ENCODE peak calls at places on chromosome 4, in nine cellular contexts. N is T-cell; L is neuronal stem cell; J is T-helper 17 cell; C is activated T-helper 1 cell treated with Interleukin-2 at 50 U/mL for 16 hours; T is WERI-Rb-1; U is stimulated activated CD8-positive, alpha-beta memory T cell treated with anti-CD3 and anti-CD28 coated beads, Interleukin-4, amount 100 ng/mL, for 24 hours; E is endodermal cell; I is NCI-H774. W is an unnamed sample.

GRCh38 chr4:71501992-71502391 is 163.2 kb downstream of the SLC4A4 start:
- DNase-seq in N (no peak), L (no peak), J (no peak), C (no peak), T (no peak), U (no peak), E (no peak), I (no peak), W (no peak)

GRCh38 chr4:22906046-22906445 is 213.3 kb downstream of the GBA3 start:
- DNase-seq in N (no peak), L (no peak), J (no peak), C (no peak), T (no peak), U (no peak), E (no peak), I (no peak), W (no peak)

GRCh38 chr4:69321153-69321729 is 41.0 kb downstream of the UGT2B28 start:
- DNase-seq in N (no peak), L (no peak), J (no peak), C (no peak), T (no peak), U (no peak), E (no peak), I (peak), W (no peak)

GRCh38 chr4:90537491-90537890 is 410.3 kb downstream of the CCSER1 start:
- DNase-seq in N (no peak), L (peak), J (no peak), C (no peak), T (no peak), U (no peak), E (no peak), I (no peak), W (no peak)

GRCh38 chr4:26161030-26161824 is 159.6 kb upstream of the RBPJ start:
- DNase-seq in N (no peak), L (no peak), J (no peak), C (no peak), T (peak), U (no peak), E (peak), I (no peak), W (no peak)

GRCh38 chr4:40227284-40227683 is 30.5 kb downstream of the RHOH start:
- DNase-seq in N (no peak), L (no peak), J (no peak), C (no peak), T (no peak), U (no peak), E (no peak), I (no peak), W (no peak)

GRCh38 chr4:6308890-6309643 is 39.4 kb downstream of the WFS1 start:
- DNase-seq in N (peak), L (peak), J (no peak), C (no peak), T (peak), U (peak), E (peak), I (peak), W (no peak)

GRCh38 chr4:4849524-4850193 is 9.8 kb upstream of the MSX1 start:
- DNase-seq in N (no peak), L (no peak), J (no peak), C (no peak), T (no peak), U (no peak), E (peak), I (no peak), W (no peak)

GRCh38 chr4:73617256-73617655 is 3.0 kb downstream of the RASSF6 start:
- DNase-seq in N (no peak), L (no peak), J (no peak), C (no peak), T (no peak), U (no peak), E (no peak), I (no peak), W (no peak)

GRCh38 chr4:114921790-114922581 is 191.4 kb downstream of the NDST4 start:
- DNase-seq in N (no peak), L (no peak), J (no peak), C (no peak), T (no peak), U (no peak), E (peak), I (no peak), W (no peak)

GRCh38 chr4:110049951-110050925 is 137.6 kb downstream of the EGF start:
- DNase-seq in N (peak), L (peak), J (no peak), C (peak), T (peak), U (peak), E (peak), I (no peak), W (peak)

GRCh38 chr4:118352843-118353373 is at the start of gene PRSS12:
- DNase-seq in N (peak), L (peak), J (peak), C (peak), T (peak), U (peak), E (peak), I (peak), W (peak)

W was measured in activated CD4-positive, CD25-positive, alpha-beta regulatory T cell.